ENCODE peak calls at places on chromosome 20, in seven cellular contexts. A is AG09309; C is RWPE1; T is stimulated activated CD4-positive, alpha-beta T cell treated with anti-CD3 and anti-CD28 coated beads, Interleukin-4, amount 100 ng/mL, for 24 hours; O is brain microvascular endothelial cell; X is activated CD8-positive, alpha-beta T cell treated with anti-CD3 and anti-CD28 coated beads for 36 hours; G is GM04503. M is an unnamed sample.
A peak's percentile ranks its signal among the peaks of the same experiment; 100 is the strongest.

GRCh38 chr20:3313681-3314080 is 74.7 kb upstream of the SLC4A11 start:
- DNase-seq in A (no peak), T (no peak), C (no peak), X (no peak), O (no peak), G (no peak), M (no peak)

GRCh38 chr20:44761423-44761822 is 15.8 kb downstream of the KCNK15 start:
- DNase-seq in O (no peak), C (no peak), T (no peak), X (no peak), A (no peak), G (no peak), M (no peak)

GRCh38 chr20:19115581-19115980 is 96.9 kb upstream of the SLC24A3 start:
- DNase-seq in T (no peak), C (no peak), G (no peak), X (no peak), A (no peak), O (no peak), M (no peak)

GRCh38 chr20:6921717-6922386 is 154.4 kb downstream of the BMP2 start:
- DNase-seq in A (no peak), O (no peak), X (no peak), C (no peak), T (no peak), G (no peak), M (no peak)

GRCh38 chr20:38581013-38581412 is at the start of gene ADIG:
- DNase-seq in G (no peak), O (no peak), A (no peak), C (no peak), T (no peak), X (no peak), M (no peak)

GRCh38 chr20:62621251-62622110 is 20.8 kb upstream of the SLCO4A1 start:
- DNase-seq in C (no peak), O (no peak), X (no peak), A (no peak), T (no peak), G (no peak), M (no peak)

GRCh38 chr20:50541606-50542041 is 31.4 kb downstream of the PTPN1 start:
- DNase-seq in C (no peak), G (no peak), A (no peak), O (no peak), T (no peak), X (no peak), M (no peak)

GRCh38 chr20:33282196-33282934 is 649 bp upstream of the BPIFB1 start:
- DNase-seq in O (no peak), C (no peak), X (no peak), T (no peak), A (no peak), G (no peak), M (no peak)

GRCh38 chr20:15045246-15045645 is 707.8 kb upstream of the FLRT3 start:
- DNase-seq in C (peak; percentile 55), A (no peak), O (no peak), X (no peak), G (peak; percentile 3), T (no peak), M (no peak)

GRCh38 chr20:40265872-40266533 is 423.0 kb downstream of the MAFB start:
- DNase-seq in A (no peak), G (no peak), X (peak; percentile 10), T (no peak), O (peak; percentile 19), C (peak; percentile 72), M (no peak)

GRCh38 chr20:37925265-37926165 is 22.6 kb downstream of the VSTM2L start:
- DNase-seq in C (no peak), X (no peak), T (no peak), G (no peak), A (no peak), O (no peak), M (no peak)

GRCh38 chr20:460707-461106 is 1.6 kb downstream of the TBC1D20 start:
- DNase-seq in X (no peak), T (no peak), A (no peak), G (no peak), O (no peak), C (peak; percentile 35), M (no peak)

GRCh38 chr20:723756-724155 is 44.5 kb downstream of the SLC52A3 start:
- DNase-seq in C (peak; percentile 29), T (no peak), G (no peak), X (no peak), O (no peak), A (no peak), M (no peak)

GRCh38 chr20:1861347-1861987 is 33.7 kb upstream of the SIRPA start:
- DNase-seq in T (no peak), G (no peak), O (peak; percentile 71), A (no peak), C (no peak), X (no peak), M (no peak)

GRCh38 chr20:1888796-1889463 is 6.3 kb upstream of the SIRPA start:
- DNase-seq in G (no peak), C (peak; percentile 56), T (no peak), X (no peak), A (no peak), O (no peak), M (no peak)

GRCh38 chr20:3539708-3540107 is 68.9 kb downstream of the ATRN start:
- DNase-seq in X (no peak), G (no peak), A (no peak), O (no peak), T (no peak), C (no peak), M (no peak)

GRCh38 chr20:49216991-49217578 is 2.1 kb upstream of the DDX27 start:
- DNase-seq in G (no peak), A (peak; percentile 59), T (peak; percentile 97), X (peak; percentile 97), O (peak; percentile 85), C (peak; percentile 89), M (peak; percentile 94)

GRCh38 chr20:53937330-53937729 is 133.1 kb downstream of the BCAS1 start:
- DNase-seq in O (no peak), X (no peak), C (no peak), A (no peak), T (no peak), G (no peak), M (peak; percentile 28)

GRCh38 chr20:20237093-20237959 is 130.6 kb upstream of the INSM1 start:
- DNase-seq in X (peak; percentile 48), T (peak; percentile 29), C (peak; percentile 69), A (no peak), O (peak; percentile 21), G (no peak), M (no peak)

GRCh38 chr20:34299925-34300806 is 3.0 kb downstream of the AHCY start:
- DNase-seq in A (no peak), O (no peak), X (no peak), G (no peak), T (no peak), C (no peak), M (no peak)

GRCh38 chr20:45020236-45020886 is 54.0 kb downstream of the STK4 start:
- DNase-seq in O (no peak), C (no peak), A (no peak), X (no peak), T (no peak), G (no peak), M (no peak)

GRCh38 chr20:57387945-57388351 is 3.2 kb upstream of the RBM38 start:
- DNase-seq in O (no peak), C (no peak), A (no peak), X (no peak), G (no peak), T (no peak), M (no peak)

GRCh38 chr20:46647469-46647868 is 3.8 kb downstream of the SLC13A3 start:
- DNase-seq in A (no peak), C (no peak), X (no peak), T (no peak), G (no peak), O (no peak), M (no peak)

GRCh38 chr20:6829510-6830116 is 62.1 kb downstream of the BMP2 start:
- DNase-seq in T (no peak), G (no peak), O (no peak), C (no peak), A (no peak), X (no peak), M (no peak)

GRCh38 chr20:24432057-24432456 is 37.4 kb upstream of the SYNDIG1 start:
- DNase-seq in G (no peak), T (no peak), X (no peak), O (no peak), A (no peak), C (no peak), M (no peak)

GRCh38 chr20:20413801-20414200 is 45.9 kb downstream of the INSM1 start:
- DNase-seq in X (no peak), O (no peak), G (no peak), A (no peak), T (no peak), C (no peak), M (no peak)

GRCh38 chr20:44031001-44031574 is 116.4 kb downstream of the TOX2 start:
- DNase-seq in T (no peak), G (no peak), C (no peak), X (no peak), O (no peak), A (no peak), M (no peak)

GRCh38 chr20:46062151-46062550 is 27.6 kb downstream of the NCOA5 start:
- DNase-seq in C (no peak), O (no peak), X (no peak), G (no peak), T (no peak), A (no peak), M (peak; percentile 1)

GRCh38 chr20:35994994-35995453 is 26.6 kb downstream of the CNBD2 start:
- DNase-seq in A (peak; percentile 35), C (peak; percentile 88), T (peak; percentile 83), X (peak; percentile 91), O (peak; percentile 77), G (no peak), M (peak; percentile 83)